ENCODE peak calls at places on chromosomes 1 and 21, in ten cellular contexts. One of them, this sample, is unnamed.

GRCh38 chr1:206826409-206826808 is 39.0 kb upstream of the IL20 start:
- DNase-seq in stomach: no peak
- DNase-seq in right lobe of liver: no peak
- DNase-seq in HCT116: no peak
- DNase-seq in H1: no peak
- DNase-seq in ovary: no peak
- DNase-seq in HepG2: no peak
- DNase-seq in tibial nerve: no peak
- DNase-seq in K562: no peak
- DNase-seq in adrenal gland: no peak
- DNase-seq in this sample: no peak

GRCh38 chr21:29775462-29775861 is 164.3 kb downstream of the GRIK1 start:
- DNase-seq in ovary: no peak
- DNase-seq in HepG2: no peak
- DNase-seq in HCT116: no peak
- DNase-seq in tibial nerve: no peak
- DNase-seq in stomach: no peak
- DNase-seq in H1: no peak
- DNase-seq in right lobe of liver: no peak
- DNase-seq in adrenal gland: no peak
- DNase-seq in K562: no peak
- DNase-seq in this sample: no peak

GRCh38 chr1:2530501-2531361 is 668 bp upstream of the HES5 start:
- DNase-seq in tibial nerve: no peak
- DNase-seq in stomach: peak; percentile 76
- DNase-seq in K562: no peak
- DNase-seq in right lobe of liver: no peak
- DNase-seq in ovary: no peak
- DNase-seq in H1: no peak
- DNase-seq in HCT116: no peak
- DNase-seq in HepG2: no peak
- DNase-seq in adrenal gland: no peak
- DNase-seq in this sample: no peak

GRCh38 chr1:155093938-155094621 is 15.4 kb downstream of the EFNA3 start:
- DNase-seq in right lobe of liver: peak; percentile 59
- DNase-seq in H1: no peak
- DNase-seq in ovary: peak; percentile 70
- DNase-seq in HCT116: peak; percentile 35
- DNase-seq in adrenal gland: no peak
- DNase-seq in stomach: no peak
- DNase-seq in K562: peak; percentile 71
- DNase-seq in tibial nerve: no peak
- DNase-seq in HepG2: peak; percentile 46
- DNase-seq in this sample: no peak

GRCh38 chr1:9231648-9232332 is 2.8 kb upstream of the H6PD start:
- DNase-seq in adrenal gland: no peak
- DNase-seq in HepG2: no peak
- DNase-seq in HCT116: no peak
- DNase-seq in K562: no peak
- DNase-seq in ovary: no peak
- DNase-seq in H1: no peak
- DNase-seq in stomach: no peak
- DNase-seq in right lobe of liver: no peak
- DNase-seq in tibial nerve: no peak
- DNase-seq in this sample: no peak

GRCh38 chr1:58524353-58524945 is 22.1 kb downstream of the OMA1 start:
- DNase-seq in K562: no peak
- DNase-seq in H1: no peak
- DNase-seq in tibial nerve: no peak
- DNase-seq in HepG2: no peak
- DNase-seq in ovary: no peak
- DNase-seq in right lobe of liver: no peak
- DNase-seq in HCT116: no peak
- DNase-seq in stomach: no peak
- DNase-seq in adrenal gland: no peak
- DNase-seq in this sample: no peak

GRCh38 chr1:235011064-235011598 is 117.5 kb downstream of the TOMM20 start:
- DNase-seq in stomach: no peak
- DNase-seq in HCT116: no peak
- DNase-seq in K562: no peak
- DNase-seq in H1: no peak
- DNase-seq in HepG2: no peak
- DNase-seq in right lobe of liver: no peak
- DNase-seq in tibial nerve: no peak
- DNase-seq in adrenal gland: no peak
- DNase-seq in ovary: no peak
- DNase-seq in this sample: no peak

GRCh38 chr1:92705456-92705855 is 79.5 kb downstream of the EVI5 start:
- DNase-seq in adrenal gland: no peak
- DNase-seq in K562: no peak
- DNase-seq in right lobe of liver: no peak
- DNase-seq in H1: no peak
- DNase-seq in tibial nerve: no peak
- DNase-seq in stomach: no peak
- DNase-seq in ovary: no peak
- DNase-seq in HCT116: no peak
- DNase-seq in HepG2: no peak
- DNase-seq in this sample: no peak

GRCh38 chr1:119631433-119632102 is 16.5 kb downstream of the ZNF697 start:
- DNase-seq in HCT116: no peak
- DNase-seq in H1: no peak
- DNase-seq in K562: peak; percentile 17
- DNase-seq in HepG2: peak; percentile 88
- DNase-seq in tibial nerve: peak; percentile 70
- DNase-seq in right lobe of liver: peak; percentile 89
- DNase-seq in stomach: peak; percentile 87
- DNase-seq in adrenal gland: peak; percentile 84
- DNase-seq in ovary: peak; percentile 96
- DNase-seq in this sample: no peak

GRCh38 chr1:153945795-153946621 is 510 bp downstream of the DENND4B start:
- DNase-seq in adrenal gland: peak; percentile 90
- DNase-seq in ovary: peak; percentile 86
- DNase-seq in K562: peak; percentile 85
- DNase-seq in tibial nerve: peak; percentile 72
- DNase-seq in HepG2: no peak
- DNase-seq in stomach: peak; percentile 86
- DNase-seq in HCT116: no peak
- DNase-seq in H1: no peak
- DNase-seq in right lobe of liver: peak; percentile 94
- DNase-seq in this sample: peak; percentile 72

GRCh38 chr21:35046880-35047229 is 2.2 kb downstream of the RUNX1 start:
- DNase-seq in adrenal gland: no peak
- DNase-seq in right lobe of liver: no peak
- DNase-seq in stomach: no peak
- DNase-seq in tibial nerve: no peak
- DNase-seq in ovary: no peak
- DNase-seq in H1: no peak
- DNase-seq in HepG2: peak; percentile 5
- DNase-seq in K562: no peak
- DNase-seq in HCT116: no peak
- DNase-seq in this sample: no peak

DNA sequence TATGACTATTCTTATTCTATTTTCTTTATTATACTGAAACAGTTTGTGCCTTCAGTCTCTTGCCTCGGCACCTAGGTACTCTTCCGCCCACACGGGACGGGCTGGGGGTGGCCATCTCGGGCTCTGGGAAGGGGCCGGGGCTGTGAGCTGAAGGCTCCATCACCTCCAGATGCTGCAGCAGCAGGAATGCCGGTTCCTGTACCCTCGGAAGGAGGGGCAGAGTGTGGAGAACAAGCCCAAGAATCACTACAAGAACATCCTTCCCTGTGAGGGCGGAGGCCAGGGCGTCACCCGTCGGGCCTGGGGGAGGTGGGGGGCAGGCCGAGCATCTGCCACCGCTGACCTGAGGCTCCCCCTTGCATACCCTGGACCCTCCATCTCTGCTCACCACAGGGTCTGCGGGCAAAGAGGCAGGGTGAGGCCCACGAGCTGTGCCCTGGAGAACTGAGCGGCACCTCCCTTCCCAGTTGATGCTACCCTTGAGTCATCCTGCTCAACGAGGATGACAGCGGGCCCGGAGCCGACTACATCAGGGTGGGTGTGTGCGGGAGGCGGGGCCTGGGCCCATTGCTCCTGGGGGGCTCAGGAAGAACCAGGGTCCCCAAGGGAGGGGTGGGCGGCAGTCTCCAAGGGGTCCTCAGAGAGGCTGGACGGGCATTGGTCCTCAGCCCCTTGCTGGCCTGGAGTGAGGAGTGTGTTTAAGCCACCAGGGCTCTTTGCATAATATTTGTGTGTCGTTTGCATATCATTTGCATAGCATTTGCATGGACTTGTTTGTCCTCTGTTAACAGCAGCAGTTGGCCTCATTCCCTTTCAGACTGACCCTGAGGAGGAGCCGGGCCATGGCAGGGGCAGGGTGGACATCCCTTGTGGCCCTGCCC is 7.5 kb downstream of the RNF223 start:
- DNase-seq in right lobe of liver: no peak
- DNase-seq in HCT116: no peak
- DNase-seq in ovary: no peak
- DNase-seq in stomach: no peak
- DNase-seq in adrenal gland: no peak
- DNase-seq in tibial nerve: no peak
- DNase-seq in HepG2: no peak
- DNase-seq in K562: no peak
- DNase-seq in H1: no peak
- DNase-seq in this sample: no peak
- H3K27me3 ChIP-seq in right lobe of liver: peaks cover under 1% of the 10 kb centered on the region
- H3K27me3 ChIP-seq in HCT116: no peaks in the 10 kb centered on the region
- H3K27me3 ChIP-seq in ovary: no peaks in the 10 kb centered on the region
- H3K27me3 ChIP-seq in stomach: peaks cover 89% of the 10 kb centered on the region
- H3K27me3 ChIP-seq in adrenal gland: peaks cover 48% of the 10 kb centered on the region
- H3K27me3 ChIP-seq in tibial nerve: no peaks in the 10 kb centered on the region
- H3K27me3 ChIP-seq in HepG2: peaks cover 22% of the 10 kb centered on the region
- H3K27me3 ChIP-seq in K562: no peaks in the 10 kb centered on the region
- H3K27me3 ChIP-seq in H1: peaks cover 27% of the 10 kb centered on the region
- H3K27me3 ChIP-seq in this sample: peaks cover 90% of the 10 kb centered on the region

DNA sequence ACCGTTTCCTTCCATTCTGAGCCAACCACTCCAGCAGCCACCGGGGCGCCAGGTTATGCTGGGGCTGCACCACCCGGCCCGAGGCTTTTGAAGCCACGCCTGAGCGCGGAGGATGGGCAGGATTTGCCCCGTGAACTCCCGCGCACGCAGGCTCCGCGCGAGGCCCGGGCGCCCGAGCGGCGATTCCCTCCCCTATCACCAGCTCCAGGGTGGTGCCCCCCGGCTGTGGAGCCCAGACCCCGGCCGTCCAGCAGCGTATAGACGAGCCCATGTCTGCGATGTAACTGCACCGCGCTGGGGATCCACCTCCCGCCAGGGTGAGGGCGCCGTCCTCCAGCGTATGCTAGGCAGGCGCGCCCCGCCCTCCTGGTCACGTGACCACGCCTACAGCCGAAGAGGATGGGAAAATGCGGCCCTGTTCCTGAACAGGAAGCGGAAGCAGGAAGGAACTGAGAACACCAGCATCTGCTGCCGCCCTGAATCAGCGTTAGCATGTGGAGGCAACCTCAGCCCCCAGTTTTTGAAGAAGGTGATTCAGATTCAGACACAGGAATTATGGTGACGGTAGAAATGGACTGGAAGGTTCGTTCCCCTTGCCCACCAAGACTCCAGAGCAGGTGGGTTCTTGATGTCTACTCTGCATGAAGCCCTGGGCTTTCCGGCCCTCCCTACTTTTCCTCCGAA is 46.0 kb downstream of the VPS26C start:
- DNase-seq in HCT116: peak; percentile 42
- DNase-seq in H1: peak; percentile 64
- DNase-seq in stomach: peak; percentile 93
- DNase-seq in adrenal gland: peak; percentile 95
- DNase-seq in K562: peak; percentile 92
- DNase-seq in tibial nerve: peak; percentile 94
- DNase-seq in right lobe of liver: peak; percentile 97
- DNase-seq in HepG2: peak; percentile 93
- DNase-seq in ovary: peak; percentile 96
- DNase-seq in this sample: peak; percentile 75
- TF ChIP-seq POLR2A in HCT116: no peak
- TF ChIP-seq POLR2A in H1: no peak
- TF ChIP-seq POLR2A in stomach: no peak
- TF ChIP-seq POLR2A in adrenal gland: no peak
- TF ChIP-seq POLR2A in K562: peak; percentile 79
- TF ChIP-seq POLR2A in tibial nerve: peak; percentile 66
- TF ChIP-seq POLR2A in right lobe of liver: peak; percentile 48
- TF ChIP-seq POLR2A in HepG2: peak; percentile 91
- TF ChIP-seq POLR2A in ovary: peak; percentile 49
- TF ChIP-seq POLR2A in this sample: peak; percentile 41

DNA sequence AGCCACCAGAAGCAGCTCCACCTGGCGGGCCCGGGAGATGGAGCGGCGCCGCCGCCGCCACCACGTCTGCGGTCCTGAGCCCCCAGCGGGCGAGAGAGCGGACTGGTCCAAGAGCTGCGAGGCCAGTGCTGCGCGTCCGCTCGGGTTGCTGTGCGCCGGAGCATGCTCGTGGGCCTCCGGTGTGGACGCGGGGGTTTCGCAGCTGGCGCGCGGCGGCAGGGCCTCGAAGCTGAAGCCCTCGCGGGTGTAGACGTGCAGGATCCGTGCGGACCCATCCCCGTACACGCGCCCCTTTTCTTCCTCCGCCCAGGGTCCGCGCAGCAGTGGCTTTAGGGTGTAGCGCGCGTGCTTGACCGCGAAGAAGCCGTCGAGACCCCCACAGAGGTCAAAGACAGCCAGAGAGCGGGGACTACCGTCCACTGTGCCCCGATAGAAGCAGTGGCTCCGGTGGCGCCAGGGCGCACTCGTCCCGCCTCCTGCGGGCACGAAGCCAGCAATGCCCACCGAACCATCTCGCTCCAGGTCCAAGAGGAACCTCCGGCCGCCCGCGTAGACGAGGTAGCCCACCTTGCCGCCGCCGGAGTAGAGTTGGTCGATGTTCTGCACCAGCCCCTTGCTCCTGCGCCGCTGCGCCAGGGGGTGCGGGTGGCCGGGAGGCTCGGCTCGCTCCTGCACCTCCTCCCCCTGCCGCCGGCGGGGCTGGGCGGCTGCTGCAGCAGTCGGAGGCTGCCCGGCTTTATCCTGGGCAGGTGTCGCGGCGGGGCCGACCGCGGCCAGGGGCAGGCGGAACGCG is 1.1 kb downstream of the ADAMTS5 start:
- DNase-seq in HCT116: no peak
- DNase-seq in ovary: peak; percentile 85
- DNase-seq in right lobe of liver: peak; percentile 38
- DNase-seq in tibial nerve: no peak
- DNase-seq in stomach: peak; percentile 25
- DNase-seq in HepG2: no peak
- DNase-seq in H1: no peak
- DNase-seq in adrenal gland: no peak
- DNase-seq in K562: no peak
- DNase-seq in this sample: no peak
- H3K4me3 ChIP-seq in HCT116: no peak overlapping the region
- H3K4me3 ChIP-seq in ovary: peak overlapping the region; percentile 67
- H3K4me3 ChIP-seq in right lobe of liver: peak overlapping the region; percentile 40
- H3K4me3 ChIP-seq in tibial nerve: peak overlapping the region; percentile 47
- H3K4me3 ChIP-seq in stomach: peak overlapping the region; percentile 60
- H3K4me3 ChIP-seq in HepG2: no peak overlapping the region
- H3K4me3 ChIP-seq in H1: peak overlapping the region; percentile 70
- H3K4me3 ChIP-seq in adrenal gland: peak overlapping the region; percentile 16
- H3K4me3 ChIP-seq in K562: no peak overlapping the region
- H3K4me3 ChIP-seq in this sample: peak overlapping the region; percentile 57

DNA sequence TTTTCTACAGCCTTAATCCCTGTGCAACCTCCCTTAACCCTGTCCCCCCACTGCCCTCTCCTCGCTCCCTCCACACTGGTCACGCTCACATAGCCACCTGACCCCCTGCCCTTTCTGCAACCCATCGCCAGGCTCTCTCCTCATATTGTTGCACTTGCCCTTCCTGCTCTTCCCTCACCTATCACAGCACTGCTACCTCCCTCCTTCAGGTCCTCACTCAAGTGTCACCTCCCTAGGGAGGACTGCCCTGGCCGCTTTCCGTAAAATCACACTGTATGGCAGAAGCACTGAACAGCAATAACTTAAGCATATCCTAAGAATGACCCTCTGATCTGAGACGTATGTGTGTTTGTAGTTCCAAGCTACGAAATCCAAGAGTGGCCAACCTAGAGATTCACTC is 406.0 kb downstream of the SIPA1L2 start:
- DNase-seq in tibial nerve: no peak
- DNase-seq in right lobe of liver: no peak
- DNase-seq in K562: no peak
- DNase-seq in H1: no peak
- DNase-seq in stomach: no peak
- DNase-seq in HepG2: no peak
- DNase-seq in ovary: no peak
- DNase-seq in adrenal gland: no peak
- DNase-seq in HCT116: no peak
- DNase-seq in this sample: no peak
- H3K27me3 ChIP-seq in tibial nerve: no peaks in the 10 kb centered on the region
- H3K27me3 ChIP-seq in right lobe of liver: no peaks in the 10 kb centered on the region
- H3K27me3 ChIP-seq in K562: no peaks in the 10 kb centered on the region
- H3K27me3 ChIP-seq in H1: peaks cover 59% of the 10 kb centered on the region
- H3K27me3 ChIP-seq in stomach: no peaks in the 10 kb centered on the region
- H3K27me3 ChIP-seq in HepG2: no peaks in the 10 kb centered on the region
- H3K27me3 ChIP-seq in ovary: no peaks in the 10 kb centered on the region
- H3K27me3 ChIP-seq in adrenal gland: no peaks in the 10 kb centered on the region
- H3K27me3 ChIP-seq in HCT116: no peaks in the 10 kb centered on the region
- H3K27me3 ChIP-seq in this sample: no peaks in the 10 kb centered on the region